ENCODE peak calls at places on chromosome 12, in nine cellular contexts. One of them, this sample, is unnamed.

GRCh38 chr12:23564454-23564853 is 385.0 kb downstream of the SOX5 start:
- DNase-seq in uterus: no peak
- DNase-seq in PC-3: no peak
- DNase-seq in right lobe of liver: no peak
- DNase-seq in endothelial cell: no peak
- DNase-seq in HCT116: no peak
- DNase-seq in AG09309: no peak
- DNase-seq in A549: no peak
- DNase-seq in choroid plexus epithelial cell: no peak
- DNase-seq in this sample: no peak

GRCh38 chr12:100128509-100128908 is 14.2 kb downstream of the BLTP3B start:
- DNase-seq in uterus: peak
- DNase-seq in PC-3: peak
- DNase-seq in right lobe of liver: no peak
- DNase-seq in endothelial cell: peak
- DNase-seq in HCT116: no peak
- DNase-seq in AG09309: no peak
- DNase-seq in A549: peak
- DNase-seq in choroid plexus epithelial cell: peak
- DNase-seq in this sample: peak

GRCh38 chr12:80551897-80552296 is 107.9 kb downstream of the PTPRQ start:
- DNase-seq in uterus: peak
- DNase-seq in PC-3: peak
- DNase-seq in right lobe of liver: no peak
- DNase-seq in endothelial cell: no peak
- DNase-seq in HCT116: peak
- DNase-seq in AG09309: peak
- DNase-seq in A549: peak
- DNase-seq in choroid plexus epithelial cell: peak
- DNase-seq in this sample: peak

GRCh38 chr12:112939761-112940357 is 1.6 kb downstream of the OAS3 start:
- DNase-seq in uterus: no peak
- DNase-seq in PC-3: no peak
- DNase-seq in right lobe of liver: no peak
- DNase-seq in endothelial cell: no peak
- DNase-seq in HCT116: no peak
- DNase-seq in AG09309: no peak
- DNase-seq in A549: no peak
- DNase-seq in choroid plexus epithelial cell: no peak
- DNase-seq in this sample: no peak

GRCh38 chr12:105330938-105331804 is 680 bp downstream of the C12orf75 start:
- DNase-seq in uterus: no peak
- DNase-seq in PC-3: peak
- DNase-seq in right lobe of liver: no peak
- DNase-seq in endothelial cell: peak
- DNase-seq in HCT116: no peak
- DNase-seq in AG09309: no peak
- DNase-seq in A549: peak
- DNase-seq in choroid plexus epithelial cell: no peak
- DNase-seq in this sample: peak

GRCh38 chr12:54529581-54529980 is 19.8 kb upstream of the PDE1B start:
- DNase-seq in uterus: no peak
- DNase-seq in PC-3: no peak
- DNase-seq in right lobe of liver: no peak
- DNase-seq in endothelial cell: no peak
- DNase-seq in HCT116: no peak
- DNase-seq in AG09309: no peak
- DNase-seq in A549: no peak
- DNase-seq in choroid plexus epithelial cell: no peak
- DNase-seq in this sample: no peak

GRCh38 chr12:116698131-116698495 is 39.8 kb downstream of the SPRING1 start:
- DNase-seq in uterus: no peak
- DNase-seq in PC-3: peak
- DNase-seq in right lobe of liver: no peak
- DNase-seq in endothelial cell: no peak
- DNase-seq in HCT116: no peak
- DNase-seq in AG09309: no peak
- DNase-seq in A549: no peak
- DNase-seq in choroid plexus epithelial cell: no peak
- DNase-seq in this sample: no peak

GRCh38 chr12:101620762-101621133 is 26.0 kb downstream of the MYBPC1 start:
- DNase-seq in uterus: no peak
- DNase-seq in PC-3: no peak
- DNase-seq in right lobe of liver: no peak
- DNase-seq in endothelial cell: no peak
- DNase-seq in HCT116: no peak
- DNase-seq in AG09309: no peak
- DNase-seq in A549: no peak
- DNase-seq in choroid plexus epithelial cell: no peak
- DNase-seq in this sample: no peak

GRCh38 chr12:109147954-109148353 is 31.6 kb downstream of the ACACB start:
- DNase-seq in uterus: peak
- DNase-seq in PC-3: no peak
- DNase-seq in right lobe of liver: no peak
- DNase-seq in endothelial cell: no peak
- DNase-seq in HCT116: no peak
- DNase-seq in AG09309: peak
- DNase-seq in A549: no peak
- DNase-seq in choroid plexus epithelial cell: no peak
- DNase-seq in this sample: no peak

GRCh38 chr12:111201495-111202236 is 167.2 kb downstream of the PHETA1 start:
- DNase-seq in uterus: no peak
- DNase-seq in PC-3: no peak
- DNase-seq in right lobe of liver: no peak
- DNase-seq in endothelial cell: no peak
- DNase-seq in HCT116: no peak
- DNase-seq in AG09309: no peak
- DNase-seq in A549: no peak
- DNase-seq in choroid plexus epithelial cell: no peak
- DNase-seq in this sample: no peak

GRCh38 chr12:131856366-131857097 is 28.3 kb downstream of the MMP17 start:
- DNase-seq in uterus: no peak
- DNase-seq in PC-3: no peak
- DNase-seq in right lobe of liver: no peak
- DNase-seq in endothelial cell: no peak
- DNase-seq in HCT116: no peak
- DNase-seq in AG09309: no peak
- DNase-seq in A549: no peak
- DNase-seq in choroid plexus epithelial cell: no peak
- DNase-seq in this sample: no peak

GRCh38 chr12:25723286-25723685 is 170.2 kb upstream of the LMNTD1 start:
- DNase-seq in uterus: peak
- DNase-seq in PC-3: no peak
- DNase-seq in right lobe of liver: no peak
- DNase-seq in endothelial cell: no peak
- DNase-seq in HCT116: no peak
- DNase-seq in AG09309: no peak
- DNase-seq in A549: no peak
- DNase-seq in choroid plexus epithelial cell: no peak
- DNase-seq in this sample: no peak

GRCh38 chr12:34033628-34034296 is 11.5 kb downstream of the ALG10 start:
- DNase-seq in uterus: no peak
- DNase-seq in PC-3: peak
- DNase-seq in right lobe of liver: no peak
- DNase-seq in endothelial cell: no peak
- DNase-seq in HCT116: peak
- DNase-seq in AG09309: no peak
- DNase-seq in A549: peak
- DNase-seq in choroid plexus epithelial cell: peak
- DNase-seq in this sample: peak

GRCh38 chr12:5798242-5799015 is 146.6 kb downstream of the ANO2 start:
- DNase-seq in uterus: no peak
- DNase-seq in PC-3: no peak
- DNase-seq in right lobe of liver: no peak
- DNase-seq in endothelial cell: no peak
- DNase-seq in HCT116: no peak
- DNase-seq in AG09309: no peak
- DNase-seq in A549: no peak
- DNase-seq in choroid plexus epithelial cell: no peak
- DNase-seq in this sample: no peak

GRCh38 chr12:96427269-96427729 is 27.1 kb upstream of the CDK17 start:
- DNase-seq in uterus: peak
- DNase-seq in PC-3: peak
- DNase-seq in right lobe of liver: no peak
- DNase-seq in endothelial cell: peak
- DNase-seq in HCT116: peak
- DNase-seq in AG09309: peak
- DNase-seq in A549: peak
- DNase-seq in choroid plexus epithelial cell: peak
- DNase-seq in this sample: peak

GRCh38 chr12:110543252-110543959 is 39.7 kb downstream of the PPTC7 start:
- DNase-seq in uterus: peak
- DNase-seq in PC-3: peak
- DNase-seq in right lobe of liver: peak
- DNase-seq in endothelial cell: no peak
- DNase-seq in HCT116: no peak
- DNase-seq in AG09309: no peak
- DNase-seq in A549: no peak
- DNase-seq in choroid plexus epithelial cell: peak
- DNase-seq in this sample: no peak

GRCh38 chr12:106137456-106138278 is 1.1 kb downstream of the NUAK1 start:
- DNase-seq in uterus: no peak
- DNase-seq in PC-3: no peak
- DNase-seq in right lobe of liver: no peak
- DNase-seq in endothelial cell: peak
- DNase-seq in HCT116: no peak
- DNase-seq in AG09309: no peak
- DNase-seq in A549: no peak
- DNase-seq in choroid plexus epithelial cell: peak
- DNase-seq in this sample: no peak

GRCh38 chr12:18546399-18546798 is 191.4 kb downstream of the PLCZ1 start:
- DNase-seq in uterus: no peak
- DNase-seq in PC-3: peak
- DNase-seq in right lobe of liver: no peak
- DNase-seq in endothelial cell: no peak
- DNase-seq in HCT116: no peak
- DNase-seq in AG09309: no peak
- DNase-seq in A549: peak
- DNase-seq in choroid plexus epithelial cell: peak
- DNase-seq in this sample: peak

GRCh38 chr12:69284131-69284530 is 44.8 kb downstream of the CPSF6 start:
- DNase-seq in uterus: peak
- DNase-seq in PC-3: peak
- DNase-seq in right lobe of liver: peak
- DNase-seq in endothelial cell: peak
- DNase-seq in HCT116: peak
- DNase-seq in AG09309: no peak
- DNase-seq in A549: peak
- DNase-seq in choroid plexus epithelial cell: peak
- DNase-seq in this sample: peak
- TF ChIP-seq CTCF in uterus: peak
- TF ChIP-seq CTCF in PC-3: no peak
- TF ChIP-seq CTCF in right lobe of liver: peak
- TF ChIP-seq CTCF in endothelial cell: no peak
- TF ChIP-seq CTCF in HCT116: no peak
- TF ChIP-seq CTCF in AG09309: peak
- TF ChIP-seq CTCF in A549: no peak
- TF ChIP-seq CTCF in choroid plexus epithelial cell: peak
- TF ChIP-seq CTCF in this sample: peak

DNA sequence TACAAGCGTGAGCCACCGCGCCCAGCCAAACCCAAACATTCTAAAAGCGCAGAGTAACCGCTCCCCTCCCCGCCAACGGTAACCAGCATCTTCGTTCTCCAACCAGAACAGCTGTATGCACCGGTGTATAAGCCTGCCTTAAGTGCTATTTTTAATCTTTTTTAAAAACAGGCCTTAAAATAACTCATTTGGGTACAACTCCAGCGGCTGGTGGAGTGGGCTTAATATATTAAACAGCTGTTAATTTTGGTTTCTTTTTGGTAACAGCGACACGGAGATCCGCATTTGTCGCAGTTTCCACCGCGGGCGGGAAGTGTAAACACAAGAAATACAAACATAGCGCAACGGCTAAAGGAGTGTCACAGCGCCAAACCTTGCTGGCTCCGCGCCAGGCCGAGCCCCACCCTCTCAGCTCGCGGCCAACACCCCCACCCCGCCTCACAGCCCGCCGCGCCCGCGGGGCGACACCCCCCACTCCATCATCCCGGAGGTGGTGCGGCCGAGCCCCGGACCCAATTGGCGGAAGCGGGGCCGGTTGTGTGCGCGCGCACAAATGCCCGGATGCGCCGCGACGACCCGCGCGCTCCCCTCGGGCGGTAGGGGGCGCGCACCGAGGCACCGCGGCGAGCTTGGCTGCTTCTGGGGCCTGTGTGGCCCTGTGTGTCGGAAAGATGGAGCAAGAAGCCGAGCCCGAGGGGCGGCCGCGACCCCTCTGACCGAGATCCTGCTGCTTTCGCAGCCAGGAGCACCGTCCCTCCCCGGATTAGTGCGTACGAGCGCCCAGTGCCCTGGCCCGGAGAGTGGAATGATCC is at the start of gene MDM2:
- DNase-seq in uterus: peak
- DNase-seq in PC-3: peak
- DNase-seq in right lobe of liver: peak
- DNase-seq in endothelial cell: peak
- DNase-seq in HCT116: peak
- DNase-seq in AG09309: peak
- DNase-seq in A549: peak
- DNase-seq in choroid plexus epithelial cell: peak
- DNase-seq in this sample: peak
- TF ChIP-seq CTCF in uterus: peak
- TF ChIP-seq CTCF in PC-3: peak
- TF ChIP-seq CTCF in right lobe of liver: peak
- TF ChIP-seq CTCF in endothelial cell: peak
- TF ChIP-seq CTCF in HCT116: peak
- TF ChIP-seq CTCF in AG09309: peak
- TF ChIP-seq CTCF in A549: peak
- TF ChIP-seq CTCF in choroid plexus epithelial cell: peak
- TF ChIP-seq CTCF in this sample: peak

GRCh38 chr12:88947486-88948043 is 367.3 kb upstream of the KITLG start:
- DNase-seq in uterus: no peak
- DNase-seq in PC-3: peak
- DNase-seq in right lobe of liver: no peak
- DNase-seq in endothelial cell: no peak
- DNase-seq in HCT116: no peak
- DNase-seq in AG09309: no peak
- DNase-seq in A549: no peak
- DNase-seq in choroid plexus epithelial cell: no peak
- DNase-seq in this sample: no peak
- TF ChIP-seq CTCF in uterus: no peak
- TF ChIP-seq CTCF in PC-3: peak
- TF ChIP-seq CTCF in right lobe of liver: no peak
- TF ChIP-seq CTCF in endothelial cell: no peak
- TF ChIP-seq CTCF in HCT116: peak
- TF ChIP-seq CTCF in AG09309: no peak
- TF ChIP-seq CTCF in A549: no peak
- TF ChIP-seq CTCF in choroid plexus epithelial cell: peak
- TF ChIP-seq CTCF in this sample: peak

GRCh38 chr12:124332068-124332672 is 37.3 kb downstream of the RFLNA start:
- DNase-seq in uterus: no peak
- DNase-seq in PC-3: peak
- DNase-seq in right lobe of liver: no peak
- DNase-seq in endothelial cell: peak
- DNase-seq in HCT116: no peak
- DNase-seq in AG09309: no peak
- DNase-seq in A549: peak
- DNase-seq in choroid plexus epithelial cell: no peak
- DNase-seq in this sample: no peak
- TF ChIP-seq CTCF in uterus: no peak
- TF ChIP-seq CTCF in PC-3: peak
- TF ChIP-seq CTCF in right lobe of liver: peak
- TF ChIP-seq CTCF in endothelial cell: peak
- TF ChIP-seq CTCF in HCT116: peak
- TF ChIP-seq CTCF in AG09309: peak
- TF ChIP-seq CTCF in A549: peak
- TF ChIP-seq CTCF in choroid plexus epithelial cell: peak
- TF ChIP-seq CTCF in this sample: peak